ENCODE peak calls at places on chromosomes 13 and 19, in ten cellular contexts. E is neural crest cell, U is AG10803, V is neural progenitor cell, H is fibroblast of the aortic adventitia, B is GM20000, O is lower leg skin, K is mammary epithelial cell, J is AG09309, L is lower lobe of right lung. Q is an unnamed sample.

GRCh38 chr13:110455444-110455843 is 106.1 kb downstream of the RAB20 start:
- DNase-seq in E (no peak), U (no peak), V (no peak), H (no peak), B (no peak), O (no peak), K (no peak), J (no peak), L (no peak), Q (no peak)

GRCh38 chr13:113402471-113403254 is 38.7 kb upstream of the GRTP1 start:
- DNase-seq in E (no peak), U (no peak), V (no peak), H (no peak), B (no peak), O (peak), K (no peak), J (no peak), L (peak), Q (no peak)

GRCh38 chr13:72221276-72221962 is 354.4 kb upstream of the DACH1 start:
- DNase-seq in E (peak), U (no peak), V (peak), H (no peak), B (peak), O (peak), K (peak), J (no peak), L (peak), Q (no peak)

GRCh38 chr13:94435604-94436226 is 43.8 kb downstream of the DCT start:
- DNase-seq in E (no peak), U (peak), V (peak), H (peak), B (peak), O (no peak), K (peak), J (peak), L (no peak), Q (no peak)

GRCh38 chr13:40379794-40380608 is 286.4 kb downstream of the FOXO1 start:
- DNase-seq in E (no peak), U (no peak), V (peak), H (no peak), B (no peak), O (peak), K (no peak), J (no peak), L (no peak), Q (no peak)

GRCh38 chr19:17282488-17283256 is 971 bp downstream of the ANKLE1 start:
- DNase-seq in E (peak), U (peak), V (peak), H (peak), B (peak), O (peak), K (peak), J (no peak), L (peak), Q (no peak)

GRCh38 chr13:60612593-60612992 is 215.6 kb downstream of the TDRD3 start:
- DNase-seq in E (no peak), U (peak), V (peak), H (peak), B (no peak), O (no peak), K (no peak), J (no peak), L (no peak), Q (no peak)

GRCh38 chr13:33330483-33330882 is 44.9 kb upstream of the STARD13 start:
- DNase-seq in E (no peak), U (no peak), V (no peak), H (no peak), B (no peak), O (no peak), K (no peak), J (no peak), L (no peak), Q (no peak)

GRCh38 chr13:99605417-99606321 is 104.4 kb downstream of the TM9SF2 start:
- DNase-seq in E (peak), U (peak), V (peak), H (no peak), B (peak), O (peak), K (no peak), J (no peak), L (peak), Q (no peak)

GRCh38 chr13:96091164-96091931 is 1.4 kb downstream of the HS6ST3 start:
- DNase-seq in E (peak), U (no peak), V (peak), H (peak), B (peak), O (peak), K (no peak), J (no peak), L (peak), Q (no peak)

GRCh38 chr19:54364775-54365257 is at the start of gene LAIR1:
- DNase-seq in E (no peak), U (no peak), V (no peak), H (no peak), B (no peak), O (no peak), K (no peak), J (no peak), L (peak), Q (no peak)

GRCh38 chr13:45878966-45879365 is 27.4 kb upstream of the SIAH3 start:
- DNase-seq in E (no peak), U (no peak), V (no peak), H (no peak), B (no peak), O (no peak), K (no peak), J (no peak), L (no peak), Q (no peak)

GRCh38 chr13:27311518-27312208 is 41.0 kb downstream of the RASL11A start:
- DNase-seq in E (no peak), U (no peak), V (no peak), H (no peak), B (no peak), O (peak), K (no peak), J (no peak), L (no peak), Q (no peak)

GRCh38 chr13:25170554-25171107 is 1.5 kb downstream of the AMER2 start:
- DNase-seq in E (peak), U (no peak), V (peak), H (no peak), B (peak), O (no peak), K (no peak), J (no peak), L (no peak), Q (no peak)

GRCh38 chr13:102128216-102128800 is 273.5 kb downstream of the FGF14 start:
- DNase-seq in E (no peak), U (peak), V (no peak), H (peak), B (peak), O (no peak), K (peak), J (peak), L (no peak), Q (no peak)

GRCh38 chr19:36041831-36042230 is 9.2 kb upstream of the CLIP3 start:
- DNase-seq in E (no peak), U (peak), V (peak), H (peak), B (no peak), O (no peak), K (peak), J (peak), L (no peak), Q (no peak)

GRCh38 chr19:17775245-17775927 is 19.6 kb upstream of the B3GNT3 start:
- DNase-seq in E (peak), U (peak), V (peak), H (peak), B (no peak), O (no peak), K (no peak), J (no peak), L (no peak), Q (no peak)

GRCh38 chr13:59890064-59890463 is 273.7 kb downstream of the DIAPH3 start:
- DNase-seq in E (no peak), U (peak), V (no peak), H (peak), B (no peak), O (no peak), K (no peak), J (peak), L (no peak), Q (no peak)

GRCh38 chr13:26230703-26231102 is 8.6 kb upstream of the RNF6 start:
- DNase-seq in E (no peak), U (no peak), V (no peak), H (no peak), B (no peak), O (no peak), K (no peak), J (no peak), L (no peak), Q (no peak)

GRCh38 chr13:110305949-110306339 is 1.0 kb downstream of the COL4A1 start:
- DNase-seq in E (no peak), U (peak), V (no peak), H (peak), B (no peak), O (peak), K (no peak), J (no peak), L (no peak), Q (no peak)

GRCh38 chr13:113936566-113936965 is 37.3 kb downstream of the C13orf46 start:
- DNase-seq in E (no peak), U (no peak), V (no peak), H (no peak), B (no peak), O (peak), K (no peak), J (no peak), L (no peak), Q (no peak)

GRCh38 chr19:1409204-1410005 is 2.0 kb downstream of the DAZAP1 start:
- DNase-seq in E (no peak), U (no peak), V (no peak), H (no peak), B (no peak), O (no peak), K (no peak), J (no peak), L (no peak), Q (no peak)

GRCh38 chr13:81012031-81012430 is 671.1 kb upstream of the SPRY2 start:
- DNase-seq in E (no peak), U (no peak), V (no peak), H (no peak), B (no peak), O (no peak), K (no peak), J (no peak), L (no peak), Q (no peak)

GRCh38 chr13:39777527-39778061 is 122.1 kb downstream of the COG6 start:
- DNase-seq in E (no peak), U (peak), V (peak), H (peak), B (no peak), O (no peak), K (peak), J (peak), L (no peak), Q (no peak)

GRCh38 chr19:38852231-38853044 is 2.7 kb upstream of the HNRNPL start:
- DNase-seq in E (peak), U (peak), V (peak), H (peak), B (peak), O (peak), K (peak), J (no peak), L (peak), Q (no peak)

GRCh38 chr13:100541882-100542545 is 46.6 kb downstream of the GGACT start:
- DNase-seq in E (no peak), U (no peak), V (peak), H (no peak), B (no peak), O (no peak), K (peak), J (no peak), L (no peak), Q (no peak)

GRCh38 chr13:90926459-90926858 is 421.0 kb upstream of the MIR17HG start:
- DNase-seq in E (no peak), U (no peak), V (no peak), H (no peak), B (no peak), O (no peak), K (no peak), J (no peak), L (no peak), Q (no peak)

GRCh38 chr19:49458567-49458903 is 5.5 kb downstream of the ALDH16A1 start:
- DNase-seq in E (no peak), U (no peak), V (no peak), H (no peak), B (peak), O (no peak), K (no peak), J (no peak), L (no peak), Q (no peak)

GRCh38 chr19:46887240-46887782 is 26.5 kb downstream of the ARHGAP35 start:
- DNase-seq in E (no peak), U (no peak), V (no peak), H (peak), B (no peak), O (no peak), K (no peak), J (no peak), L (no peak), Q (no peak)

GRCh38 chr13:98349731-98350305 is 172.7 kb upstream of the RNF113B start:
- DNase-seq in E (no peak), U (no peak), V (peak), H (no peak), B (peak), O (peak), K (no peak), J (no peak), L (no peak), Q (no peak)
- TF ChIP-seq CTCF in E (peak), U (no peak), V (peak), H (no peak), B (peak), O (no peak), K (no peak), J (no peak), L (peak), Q (no peak)

DNA sequence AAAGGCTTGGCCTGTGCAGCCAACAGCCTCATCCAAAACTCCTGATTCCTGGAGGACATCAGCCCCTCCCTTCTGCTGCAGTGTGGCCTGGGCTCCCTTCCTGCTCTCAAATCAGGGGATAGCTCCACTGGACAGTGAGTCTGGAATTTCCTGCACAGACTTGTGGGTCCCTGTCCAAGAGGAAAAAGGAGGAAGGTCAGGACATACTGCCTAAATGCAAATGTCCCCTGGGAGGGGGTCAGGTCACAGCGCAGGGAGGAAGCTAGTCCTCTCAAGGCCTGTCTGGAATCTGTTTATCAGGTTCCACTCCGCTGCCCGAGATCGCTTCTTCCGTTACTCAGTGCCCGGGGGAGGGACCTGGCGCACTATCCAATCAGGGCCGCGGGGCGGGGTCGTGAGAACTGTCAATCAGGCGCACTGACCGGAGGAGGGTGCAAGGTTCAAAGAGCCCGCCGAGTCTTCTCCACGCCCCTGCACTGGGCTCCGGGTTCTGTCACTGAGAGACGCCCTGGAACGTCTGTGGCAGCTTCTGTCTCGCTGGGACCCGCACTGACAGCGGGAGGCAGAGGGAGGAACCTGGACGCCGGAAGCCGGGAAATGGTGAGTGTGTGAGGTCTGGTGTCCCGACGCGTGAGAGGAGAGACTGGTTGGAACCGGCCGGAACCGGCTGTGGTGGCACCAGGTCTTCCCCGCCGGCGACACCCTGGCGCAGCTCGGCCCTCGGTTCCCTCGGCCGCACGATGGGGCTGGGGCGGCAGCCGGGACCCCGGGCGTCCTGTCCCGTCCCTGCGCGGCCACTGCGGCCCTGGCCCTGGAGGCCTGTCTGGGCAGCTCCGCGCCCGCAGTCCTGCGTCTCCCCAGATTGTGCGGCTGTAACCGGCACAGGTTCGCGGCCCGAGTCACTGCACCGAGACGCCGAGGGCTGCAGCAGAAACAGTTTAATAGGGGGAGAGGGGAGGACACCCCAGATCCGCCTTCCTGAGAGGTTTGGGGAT is at the start of gene ZNF441:
- DNase-seq in E (peak), U (peak), V (peak), H (peak), B (peak), O (peak), K (peak), J (peak), L (peak), Q (peak)
- TF ChIP-seq CTCF in E (no peak), U (no peak), V (no peak), H (no peak), B (no peak), O (no peak), K (no peak), J (no peak), L (no peak), Q (no peak)

GRCh38 chr19:45079063-45079910 is at the start of gene GEMIN7:
- DNase-seq in E (peak), U (peak), V (peak), H (peak), B (peak), O (peak), K (peak), J (no peak), L (peak), Q (no peak)
- TF ChIP-seq CTCF in E (peak), U (no peak), V (peak), H (no peak), B (no peak), O (no peak), K (no peak), J (no peak), L (peak), Q (peak)

GRCh38 chr19:51607920-51608562 is 22.2 kb downstream of the SIGLEC5 start:
- DNase-seq in E (peak), U (peak), V (peak), H (peak), B (peak), O (peak), K (peak), J (peak), L (peak), Q (no peak)
- TF ChIP-seq CTCF in E (peak), U (peak), V (peak), H (peak), B (peak), O (no peak), K (peak), J (peak), L (peak), Q (peak)

GRCh38 chr13:79547211-79547610 is 66.3 kb downstream of the NDFIP2 start:
- DNase-seq in E (no peak), U (no peak), V (no peak), H (no peak), B (no peak), O (no peak), K (no peak), J (no peak), L (no peak), Q (no peak)

GRCh38 chr13:79547821-79548220 is 66.9 kb downstream of the NDFIP2 start:
- DNase-seq in E (no peak), U (no peak), V (no peak), H (no peak), B (no peak), O (no peak), K (no peak), J (no peak), L (no peak), Q (no peak)

GRCh38 chr13:79543883-79544282 is 62.9 kb downstream of the NDFIP2 start:
- DNase-seq in E (no peak), U (no peak), V (no peak), H (no peak), B (no peak), O (no peak), K (no peak), J (no peak), L (no peak), Q (no peak)

GRCh38 chr13:79549355-79550106 is 68.6 kb downstream of the NDFIP2 start:
- DNase-seq in E (no peak), U (peak), V (no peak), H (peak), B (no peak), O (no peak), K (no peak), J (no peak), L (no peak), Q (no peak)

DNA sequence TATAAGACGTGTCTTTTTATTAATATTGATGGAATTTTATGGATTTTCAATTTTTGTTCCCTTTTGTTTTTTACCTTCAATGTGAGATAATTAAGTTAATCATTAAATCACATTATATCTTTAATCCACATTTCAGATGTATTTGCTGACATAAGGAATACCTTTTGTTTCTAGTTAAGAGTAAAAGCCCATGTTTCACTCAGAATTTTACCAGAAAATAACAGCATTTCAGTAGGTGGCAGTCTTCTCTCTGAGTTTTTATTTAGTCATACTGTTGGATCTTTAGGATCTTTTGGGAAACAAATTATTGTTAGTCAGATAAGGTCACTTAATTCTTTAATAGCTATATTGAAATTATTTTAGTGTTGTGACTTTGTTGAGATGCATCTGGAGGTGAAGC is 67.9 kb downstream of the NDFIP2 start:
- DNase-seq in E (no peak), U (peak), V (no peak), H (peak), B (no peak), O (no peak), K (peak), J (no peak), L (no peak), Q (no peak)
- TF ChIP-seq CTCF in E (peak), U (peak), V (peak), H (peak), B (no peak), O (no peak), K (peak), J (peak), L (peak), Q (no peak)

DNA sequence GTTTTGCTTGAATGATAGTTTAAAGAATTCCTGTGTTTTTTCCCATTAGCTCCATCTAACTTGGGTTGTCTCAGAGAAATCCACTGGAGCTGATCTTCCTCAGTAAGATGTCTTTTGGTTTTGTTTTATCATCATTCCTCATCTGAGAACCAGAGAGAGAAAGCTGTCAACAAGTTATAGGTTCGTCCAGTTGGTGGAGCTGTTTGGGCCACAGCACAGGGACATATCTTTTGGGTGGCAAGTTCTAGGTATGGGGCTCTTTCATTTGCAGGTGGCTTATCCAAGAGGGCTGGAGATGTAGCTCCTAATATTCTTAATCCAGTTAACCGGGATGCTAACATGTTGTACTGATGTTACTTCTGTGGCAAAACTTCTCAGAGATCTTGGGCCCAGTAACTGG is 174.2 kb downstream of the KCNRG start:
- DNase-seq in E (no peak), U (no peak), V (no peak), H (no peak), B (no peak), O (no peak), K (no peak), J (no peak), L (no peak), Q (no peak)
- TF ChIP-seq CTCF in E (no peak), U (no peak), V (peak), H (no peak), B (no peak), O (no peak), K (no peak), J (no peak), L (no peak), Q (no peak)

GRCh38 chr19:3061214-3062161 is 807 bp downstream of the TLE5 start:
- DNase-seq in E (no peak), U (peak), V (no peak), H (no peak), B (peak), O (peak), K (no peak), J (no peak), L (peak), Q (no peak)
- TF ChIP-seq CTCF in E (peak), U (peak), V (peak), H (peak), B (peak), O (no peak), K (peak), J (peak), L (peak), Q (peak)

Q was measured in esophagus squamous epithelium.